ENCODE peak calls at places on chromosomes 11 and 22, in four cellular contexts. One of them, this sample, is unnamed.

GRCh38 chr22:45703758-45704157 is 32.1 kb downstream of the ATXN10 start:
- DNase-seq in progenitor cell of endocrine pancreas: no peak
- DNase-seq in stimulated activated CD4-positive, alpha-beta T cell treated with anti-CD3 and anti-CD28 coated beads, Interleukin-2, amount 100 ng/mL, for 24 hours: no peak
- DNase-seq in fibroblast of lung: no peak
- DNase-seq in this sample: no peak

GRCh38 chr11:7436657-7437056 is 48.6 kb upstream of the OLFML1 start:
- DNase-seq in progenitor cell of endocrine pancreas: no peak
- DNase-seq in stimulated activated CD4-positive, alpha-beta T cell treated with anti-CD3 and anti-CD28 coated beads, Interleukin-2, amount 100 ng/mL, for 24 hours: no peak
- DNase-seq in fibroblast of lung: no peak
- DNase-seq in this sample: no peak

GRCh38 chr11:101010899-101011298 is 118.7 kb downstream of the PGR start:
- DNase-seq in progenitor cell of endocrine pancreas: no peak
- DNase-seq in stimulated activated CD4-positive, alpha-beta T cell treated with anti-CD3 and anti-CD28 coated beads, Interleukin-2, amount 100 ng/mL, for 24 hours: no peak
- DNase-seq in fibroblast of lung: peak; percentile 63
- DNase-seq in this sample: peak; percentile 27

GRCh38 chr22:20567371-20567847 is 60.0 kb downstream of the MED15 start:
- DNase-seq in progenitor cell of endocrine pancreas: no peak
- DNase-seq in stimulated activated CD4-positive, alpha-beta T cell treated with anti-CD3 and anti-CD28 coated beads, Interleukin-2, amount 100 ng/mL, for 24 hours: no peak
- DNase-seq in fibroblast of lung: peak; percentile 76
- DNase-seq in this sample: peak; percentile 58

GRCh38 chr11:84498016-84498415 is 1129.1 kb downstream of the DLG2 start:
- DNase-seq in progenitor cell of endocrine pancreas: no peak
- DNase-seq in stimulated activated CD4-positive, alpha-beta T cell treated with anti-CD3 and anti-CD28 coated beads, Interleukin-2, amount 100 ng/mL, for 24 hours: no peak
- DNase-seq in fibroblast of lung: peak; percentile 93
- DNase-seq in this sample: peak; percentile 82

GRCh38 chr11:46559815-46560214 is 34.0 kb downstream of the AMBRA1 start:
- DNase-seq in progenitor cell of endocrine pancreas: no peak
- DNase-seq in stimulated activated CD4-positive, alpha-beta T cell treated with anti-CD3 and anti-CD28 coated beads, Interleukin-2, amount 100 ng/mL, for 24 hours: no peak
- DNase-seq in fibroblast of lung: no peak
- DNase-seq in this sample: no peak

GRCh38 chr11:30585892-30586250 is 282 bp downstream of the MPPED2 start:
- DNase-seq in progenitor cell of endocrine pancreas: no peak
- DNase-seq in stimulated activated CD4-positive, alpha-beta T cell treated with anti-CD3 and anti-CD28 coated beads, Interleukin-2, amount 100 ng/mL, for 24 hours: peak; percentile 8
- DNase-seq in fibroblast of lung: no peak
- DNase-seq in this sample: no peak

GRCh38 chr11:81839016-81839415 is 894.6 kb downstream of the FAM181B start:
- DNase-seq in progenitor cell of endocrine pancreas: no peak
- DNase-seq in stimulated activated CD4-positive, alpha-beta T cell treated with anti-CD3 and anti-CD28 coated beads, Interleukin-2, amount 100 ng/mL, for 24 hours: no peak
- DNase-seq in fibroblast of lung: no peak
- DNase-seq in this sample: no peak

GRCh38 chr22:25564979-25565677 is 653 bp downstream of the GRK3 start:
- DNase-seq in progenitor cell of endocrine pancreas: peak; percentile 22
- DNase-seq in stimulated activated CD4-positive, alpha-beta T cell treated with anti-CD3 and anti-CD28 coated beads, Interleukin-2, amount 100 ng/mL, for 24 hours: peak; percentile 42
- DNase-seq in fibroblast of lung: peak; percentile 24
- DNase-seq in this sample: no peak

GRCh38 chr11:15159085-15159484 is 44.4 kb downstream of the INSC start:
- DNase-seq in progenitor cell of endocrine pancreas: no peak
- DNase-seq in stimulated activated CD4-positive, alpha-beta T cell treated with anti-CD3 and anti-CD28 coated beads, Interleukin-2, amount 100 ng/mL, for 24 hours: no peak
- DNase-seq in fibroblast of lung: peak; percentile 11
- DNase-seq in this sample: peak; percentile 25

GRCh38 chr11:9861860-9862725 is 198.2 kb downstream of the SWAP70 start:
- DNase-seq in progenitor cell of endocrine pancreas: no peak
- DNase-seq in stimulated activated CD4-positive, alpha-beta T cell treated with anti-CD3 and anti-CD28 coated beads, Interleukin-2, amount 100 ng/mL, for 24 hours: peak; percentile 49
- DNase-seq in fibroblast of lung: peak; percentile 67
- DNase-seq in this sample: peak; percentile 75

GRCh38 chr11:78549624-78550409 is 24.8 kb downstream of the NARS2 start:
- DNase-seq in progenitor cell of endocrine pancreas: no peak
- DNase-seq in stimulated activated CD4-positive, alpha-beta T cell treated with anti-CD3 and anti-CD28 coated beads, Interleukin-2, amount 100 ng/mL, for 24 hours: no peak
- DNase-seq in fibroblast of lung: no peak
- DNase-seq in this sample: no peak

GRCh38 chr22:26927841-26928240 is 270.5 kb downstream of the MIAT start:
- DNase-seq in progenitor cell of endocrine pancreas: no peak
- DNase-seq in stimulated activated CD4-positive, alpha-beta T cell treated with anti-CD3 and anti-CD28 coated beads, Interleukin-2, amount 100 ng/mL, for 24 hours: no peak
- DNase-seq in fibroblast of lung: no peak
- DNase-seq in this sample: no peak

GRCh38 chr11:64916040-64916847 is 765 bp downstream of the ATG2A start:
- DNase-seq in progenitor cell of endocrine pancreas: no peak
- DNase-seq in stimulated activated CD4-positive, alpha-beta T cell treated with anti-CD3 and anti-CD28 coated beads, Interleukin-2, amount 100 ng/mL, for 24 hours: peak; percentile 24
- DNase-seq in fibroblast of lung: peak; percentile 20
- DNase-seq in this sample: no peak

GRCh38 chr11:36409152-36409713 is 100.8 kb downstream of the TRAF6 start:
- DNase-seq in progenitor cell of endocrine pancreas: no peak
- DNase-seq in stimulated activated CD4-positive, alpha-beta T cell treated with anti-CD3 and anti-CD28 coated beads, Interleukin-2, amount 100 ng/mL, for 24 hours: peak; percentile 22
- DNase-seq in fibroblast of lung: peak; percentile 85
- DNase-seq in this sample: no peak

GRCh38 chr11:65590240-65590738 is 5.3 kb downstream of the KCNK7 start:
- DNase-seq in progenitor cell of endocrine pancreas: no peak
- DNase-seq in stimulated activated CD4-positive, alpha-beta T cell treated with anti-CD3 and anti-CD28 coated beads, Interleukin-2, amount 100 ng/mL, for 24 hours: no peak
- DNase-seq in fibroblast of lung: no peak
- DNase-seq in this sample: no peak

GRCh38 chr11:35033011-35033410 is 106.0 kb upstream of the CD44 start:
- DNase-seq in progenitor cell of endocrine pancreas: no peak
- DNase-seq in stimulated activated CD4-positive, alpha-beta T cell treated with anti-CD3 and anti-CD28 coated beads, Interleukin-2, amount 100 ng/mL, for 24 hours: no peak
- DNase-seq in fibroblast of lung: no peak
- DNase-seq in this sample: no peak

GRCh38 chr11:76766521-76766920 is 16.6 kb upstream of the TSKU start:
- DNase-seq in progenitor cell of endocrine pancreas: no peak
- DNase-seq in stimulated activated CD4-positive, alpha-beta T cell treated with anti-CD3 and anti-CD28 coated beads, Interleukin-2, amount 100 ng/mL, for 24 hours: no peak
- DNase-seq in fibroblast of lung: no peak
- DNase-seq in this sample: no peak

GRCh38 chr11:83724704-83725114 is 438.5 kb upstream of the CCDC90B start:
- DNase-seq in progenitor cell of endocrine pancreas: no peak
- DNase-seq in stimulated activated CD4-positive, alpha-beta T cell treated with anti-CD3 and anti-CD28 coated beads, Interleukin-2, amount 100 ng/mL, for 24 hours: no peak
- DNase-seq in fibroblast of lung: no peak
- DNase-seq in this sample: no peak

GRCh38 chr22:38250642-38251354 is 22.0 kb downstream of the TMEM184B start:
- DNase-seq in progenitor cell of endocrine pancreas: no peak
- DNase-seq in stimulated activated CD4-positive, alpha-beta T cell treated with anti-CD3 and anti-CD28 coated beads, Interleukin-2, amount 100 ng/mL, for 24 hours: no peak
- DNase-seq in fibroblast of lung: no peak
- DNase-seq in this sample: no peak

GRCh38 chr22:39240841-39241631 is 3.7 kb downstream of the PDGFB start:
- DNase-seq in progenitor cell of endocrine pancreas: no peak
- DNase-seq in stimulated activated CD4-positive, alpha-beta T cell treated with anti-CD3 and anti-CD28 coated beads, Interleukin-2, amount 100 ng/mL, for 24 hours: no peak
- DNase-seq in fibroblast of lung: no peak
- DNase-seq in this sample: peak; percentile 33

GRCh38 chr11:21810650-21811049 is 382.2 kb upstream of the ANO5 start:
- DNase-seq in progenitor cell of endocrine pancreas: no peak
- DNase-seq in stimulated activated CD4-positive, alpha-beta T cell treated with anti-CD3 and anti-CD28 coated beads, Interleukin-2, amount 100 ng/mL, for 24 hours: no peak
- DNase-seq in fibroblast of lung: no peak
- DNase-seq in this sample: no peak

GRCh38 chr11:75283391-75283931 is 42.9 kb downstream of the TPBGL start:
- DNase-seq in progenitor cell of endocrine pancreas: no peak
- DNase-seq in stimulated activated CD4-positive, alpha-beta T cell treated with anti-CD3 and anti-CD28 coated beads, Interleukin-2, amount 100 ng/mL, for 24 hours: no peak
- DNase-seq in fibroblast of lung: no peak
- DNase-seq in this sample: no peak

GRCh38 chr22:24059121-24059520 is 48.0 kb downstream of the CABIN1 start:
- DNase-seq in progenitor cell of endocrine pancreas: no peak
- DNase-seq in stimulated activated CD4-positive, alpha-beta T cell treated with anti-CD3 and anti-CD28 coated beads, Interleukin-2, amount 100 ng/mL, for 24 hours: no peak
- DNase-seq in fibroblast of lung: peak; percentile 99
- DNase-seq in this sample: peak; percentile 23

GRCh38 chr11:128720522-128720985 is 26.7 kb downstream of the FLI1 start:
- DNase-seq in progenitor cell of endocrine pancreas: peak; percentile 14
- DNase-seq in stimulated activated CD4-positive, alpha-beta T cell treated with anti-CD3 and anti-CD28 coated beads, Interleukin-2, amount 100 ng/mL, for 24 hours: peak; percentile 57
- DNase-seq in fibroblast of lung: peak; percentile 62
- DNase-seq in this sample: no peak

GRCh38 chr22:40965936-40966557 is 14.9 kb downstream of the RBX1 start:
- DNase-seq in progenitor cell of endocrine pancreas: no peak
- DNase-seq in stimulated activated CD4-positive, alpha-beta T cell treated with anti-CD3 and anti-CD28 coated beads, Interleukin-2, amount 100 ng/mL, for 24 hours: no peak
- DNase-seq in fibroblast of lung: no peak
- DNase-seq in this sample: no peak

GRCh38 chr11:74326665-74327064 is 15.2 kb upstream of the P4HA3 start:
- DNase-seq in progenitor cell of endocrine pancreas: no peak
- DNase-seq in stimulated activated CD4-positive, alpha-beta T cell treated with anti-CD3 and anti-CD28 coated beads, Interleukin-2, amount 100 ng/mL, for 24 hours: no peak
- DNase-seq in fibroblast of lung: no peak
- DNase-seq in this sample: no peak

GRCh38 chr11:44203270-44204043 is 106.5 kb downstream of the ALX4 start:
- DNase-seq in progenitor cell of endocrine pancreas: no peak
- DNase-seq in stimulated activated CD4-positive, alpha-beta T cell treated with anti-CD3 and anti-CD28 coated beads, Interleukin-2, amount 100 ng/mL, for 24 hours: no peak
- DNase-seq in fibroblast of lung: no peak
- DNase-seq in this sample: no peak

GRCh38 chr11:70532066-70532440 is 133.7 kb downstream of the CTTN start:
- DNase-seq in progenitor cell of endocrine pancreas: no peak
- DNase-seq in stimulated activated CD4-positive, alpha-beta T cell treated with anti-CD3 and anti-CD28 coated beads, Interleukin-2, amount 100 ng/mL, for 24 hours: no peak
- DNase-seq in fibroblast of lung: peak; percentile 67
- DNase-seq in this sample: no peak

GRCh38 chr22:46131151-46131587 is 19.2 kb upstream of the PPARA start:
- DNase-seq in progenitor cell of endocrine pancreas: no peak
- DNase-seq in stimulated activated CD4-positive, alpha-beta T cell treated with anti-CD3 and anti-CD28 coated beads, Interleukin-2, amount 100 ng/mL, for 24 hours: no peak
- DNase-seq in fibroblast of lung: no peak
- DNase-seq in this sample: no peak

GRCh38 chr11:5689551-5689983 is at the start of gene TRIM22:
- DNase-seq in progenitor cell of endocrine pancreas: no peak
- DNase-seq in stimulated activated CD4-positive, alpha-beta T cell treated with anti-CD3 and anti-CD28 coated beads, Interleukin-2, amount 100 ng/mL, for 24 hours: peak; percentile 46
- DNase-seq in fibroblast of lung: peak; percentile 82
- DNase-seq in this sample: peak; percentile 64

GRCh38 chr11:126341760-126342161 is 13.7 kb upstream of the ST3GAL4 start:
- DNase-seq in progenitor cell of endocrine pancreas: no peak
- DNase-seq in stimulated activated CD4-positive, alpha-beta T cell treated with anti-CD3 and anti-CD28 coated beads, Interleukin-2, amount 100 ng/mL, for 24 hours: no peak
- DNase-seq in fibroblast of lung: peak; percentile 81
- DNase-seq in this sample: no peak

GRCh38 chr11:87437844-87438223 is 400.1 kb downstream of the TMEM135 start:
- DNase-seq in progenitor cell of endocrine pancreas: no peak
- DNase-seq in stimulated activated CD4-positive, alpha-beta T cell treated with anti-CD3 and anti-CD28 coated beads, Interleukin-2, amount 100 ng/mL, for 24 hours: no peak
- DNase-seq in fibroblast of lung: peak; percentile 92
- DNase-seq in this sample: peak; percentile 94

GRCh38 chr11:102676086-102676485 is 29.5 kb downstream of the MMP27 start:
- DNase-seq in progenitor cell of endocrine pancreas: no peak
- DNase-seq in stimulated activated CD4-positive, alpha-beta T cell treated with anti-CD3 and anti-CD28 coated beads, Interleukin-2, amount 100 ng/mL, for 24 hours: no peak
- DNase-seq in fibroblast of lung: no peak
- DNase-seq in this sample: no peak